ENCODE peak calls at places on chromosome 18, in eight cellular contexts. One of them, this sample, is unnamed.

GRCh38 chr18:50961974-50962373 is 5.9 kb upstream of the ELAC1 start:
- DNase-seq in mammary epithelial cell: no peak
- DNase-seq in GM23248: peak; percentile 25
- DNase-seq in heart left ventricle: no peak
- DNase-seq in breast epithelium: no peak
- DNase-seq in Peyer's patch: no peak
- DNase-seq in adrenal gland: no peak
- DNase-seq in ascending aorta: no peak
- DNase-seq in this sample: no peak

GRCh38 chr18:6239716-6240115 is 175.0 kb downstream of the L3MBTL4 start:
- DNase-seq in heart left ventricle: no peak
- DNase-seq in mammary epithelial cell: no peak
- DNase-seq in ascending aorta: no peak
- DNase-seq in GM23248: no peak
- DNase-seq in breast epithelium: no peak
- DNase-seq in adrenal gland: no peak
- DNase-seq in Peyer's patch: no peak
- DNase-seq in this sample: no peak

GRCh38 chr18:159933-160332 is 1.6 kb downstream of the USP14 start:
- DNase-seq in mammary epithelial cell: no peak
- DNase-seq in GM23248: no peak
- DNase-seq in Peyer's patch: no peak
- DNase-seq in heart left ventricle: no peak
- DNase-seq in ascending aorta: no peak
- DNase-seq in adrenal gland: no peak
- DNase-seq in breast epithelium: no peak
- DNase-seq in this sample: no peak

GRCh38 chr18:43276471-43276870 is 819 bp downstream of the SYT4 start:
- DNase-seq in GM23248: no peak
- DNase-seq in heart left ventricle: no peak
- DNase-seq in adrenal gland: no peak
- DNase-seq in breast epithelium: no peak
- DNase-seq in mammary epithelial cell: no peak
- DNase-seq in Peyer's patch: no peak
- DNase-seq in ascending aorta: no peak
- DNase-seq in this sample: no peak

GRCh38 chr18:66999003-66999402 is 395.1 kb upstream of the CDH19 start:
- DNase-seq in Peyer's patch: no peak
- DNase-seq in breast epithelium: no peak
- DNase-seq in mammary epithelial cell: no peak
- DNase-seq in GM23248: no peak
- DNase-seq in ascending aorta: no peak
- DNase-seq in adrenal gland: no peak
- DNase-seq in heart left ventricle: no peak
- DNase-seq in this sample: no peak

GRCh38 chr18:59228361-59228760 is 8.4 kb downstream of the GRP start:
- DNase-seq in breast epithelium: no peak
- DNase-seq in ascending aorta: no peak
- DNase-seq in Peyer's patch: no peak
- DNase-seq in adrenal gland: no peak
- DNase-seq in heart left ventricle: no peak
- DNase-seq in GM23248: peak; percentile 75
- DNase-seq in mammary epithelial cell: peak; percentile 30
- DNase-seq in this sample: no peak

GRCh38 chr18:35949903-35950627 is 22.4 kb upstream of the RMP24 start:
- DNase-seq in ascending aorta: peak; percentile 72
- DNase-seq in breast epithelium: peak; percentile 59
- DNase-seq in GM23248: peak; percentile 67
- DNase-seq in adrenal gland: peak; percentile 55
- DNase-seq in mammary epithelial cell: peak; percentile 61
- DNase-seq in Peyer's patch: peak; percentile 83
- DNase-seq in heart left ventricle: peak; percentile 59
- DNase-seq in this sample: peak; percentile 53

GRCh38 chr18:3380384-3380961 is 69.5 kb upstream of the TGIF1 start:
- DNase-seq in mammary epithelial cell: peak; percentile 82
- DNase-seq in ascending aorta: peak; percentile 63
- DNase-seq in Peyer's patch: no peak
- DNase-seq in heart left ventricle: no peak
- DNase-seq in breast epithelium: no peak
- DNase-seq in adrenal gland: no peak
- DNase-seq in GM23248: peak; percentile 58
- DNase-seq in this sample: no peak

GRCh38 chr18:48781041-48781989 is 169.4 kb downstream of the SMAD7 start:
- DNase-seq in adrenal gland: peak; percentile 82
- DNase-seq in ascending aorta: peak; percentile 96
- DNase-seq in breast epithelium: no peak
- DNase-seq in mammary epithelial cell: no peak
- DNase-seq in Peyer's patch: peak; percentile 75
- DNase-seq in heart left ventricle: peak; percentile 95
- DNase-seq in GM23248: peak; percentile 83
- DNase-seq in this sample: peak; percentile 51

GRCh38 chr18:52747869-52748268 is 407.9 kb downstream of the DCC start:
- DNase-seq in heart left ventricle: no peak
- DNase-seq in ascending aorta: no peak
- DNase-seq in breast epithelium: no peak
- DNase-seq in mammary epithelial cell: no peak
- DNase-seq in GM23248: no peak
- DNase-seq in Peyer's patch: no peak
- DNase-seq in adrenal gland: no peak
- DNase-seq in this sample: no peak

GRCh38 chr18:55515946-55516710 is 71.9 kb downstream of the TCF4 start:
- DNase-seq in adrenal gland: no peak
- DNase-seq in GM23248: peak; percentile 63
- DNase-seq in heart left ventricle: no peak
- DNase-seq in Peyer's patch: no peak
- DNase-seq in breast epithelium: no peak
- DNase-seq in ascending aorta: no peak
- DNase-seq in mammary epithelial cell: no peak
- DNase-seq in this sample: no peak

DNA sequence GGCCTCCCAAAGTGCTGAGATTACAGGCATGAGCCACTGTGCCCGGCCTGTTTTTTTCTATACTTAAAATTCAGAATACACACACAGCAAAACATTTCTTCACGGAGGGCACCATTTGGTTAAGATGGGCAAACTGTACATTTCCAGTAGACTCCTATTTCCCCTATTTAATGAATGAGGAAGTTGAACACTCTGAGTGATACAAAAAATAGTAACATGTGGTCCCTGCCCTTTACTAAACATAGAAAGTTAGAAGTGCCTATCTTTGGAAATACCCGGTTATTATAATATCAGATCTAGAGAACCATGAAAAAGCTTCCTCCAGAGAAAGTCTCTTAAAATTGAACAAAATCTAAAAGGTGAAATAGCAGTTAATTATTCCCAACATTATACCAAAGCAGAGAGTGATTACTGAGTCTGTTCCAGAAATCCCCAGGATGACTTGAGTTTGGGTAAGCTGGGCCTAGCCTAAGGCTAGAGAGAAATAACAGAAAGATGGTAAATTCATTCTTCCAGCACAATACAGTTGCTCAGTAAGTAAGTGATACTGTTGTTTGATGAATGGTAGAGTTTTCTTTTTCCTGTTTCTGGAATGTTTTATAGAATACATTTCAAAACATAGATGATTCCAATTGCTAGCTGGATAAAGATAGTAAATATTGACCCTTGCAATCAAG is 23.3 kb upstream of the RMC1 start:
- DNase-seq in adrenal gland: no peak
- DNase-seq in Peyer's patch: no peak
- DNase-seq in ascending aorta: no peak
- DNase-seq in GM23248: no peak
- DNase-seq in mammary epithelial cell: no peak
- DNase-seq in breast epithelium: no peak
- DNase-seq in heart left ventricle: no peak
- DNase-seq in this sample: no peak
- H3K36me3 ChIP-seq in adrenal gland: no peaks in the 10 kb centered on the region
- H3K36me3 ChIP-seq in Peyer's patch: peaks cover 2% of the 10 kb centered on the region
- H3K36me3 ChIP-seq in ascending aorta: peaks cover 70% of the 10 kb centered on the region
- H3K36me3 ChIP-seq in GM23248: peaks cover 78% of the 10 kb centered on the region
- H3K36me3 ChIP-seq in mammary epithelial cell: peaks cover 48% of the 10 kb centered on the region
- H3K36me3 ChIP-seq in breast epithelium: peaks cover 4% of the 10 kb centered on the region
- H3K36me3 ChIP-seq in heart left ventricle: no peaks in the 10 kb centered on the region
- H3K36me3 ChIP-seq in this sample: peaks cover 39% of the 10 kb centered on the region

GRCh38 chr18:24534271-24534670 is 73.8 kb downstream of the HRH4 start:
- DNase-seq in Peyer's patch: no peak
- DNase-seq in ascending aorta: no peak
- DNase-seq in heart left ventricle: no peak
- DNase-seq in mammary epithelial cell: no peak
- DNase-seq in breast epithelium: no peak
- DNase-seq in adrenal gland: no peak
- DNase-seq in GM23248: no peak
- DNase-seq in this sample: no peak
- H3K27me3 ChIP-seq in Peyer's patch: no peaks in the 10 kb centered on the region
- H3K27me3 ChIP-seq in ascending aorta: no peaks in the 10 kb centered on the region
- H3K27me3 ChIP-seq in heart left ventricle: no peaks in the 10 kb centered on the region
- H3K27me3 ChIP-seq in mammary epithelial cell: no peaks in the 10 kb centered on the region
- H3K27me3 ChIP-seq in breast epithelium: no peaks in the 10 kb centered on the region
- H3K27me3 ChIP-seq in adrenal gland: peaks cover 9% of the 10 kb centered on the region
- H3K27me3 ChIP-seq in GM23248: no peaks in the 10 kb centered on the region
- H3K27me3 ChIP-seq in this sample: no peaks in the 10 kb centered on the region

GRCh38 chr18:37449618-37450017 is 116.0 kb downstream of the CELF4 start:
- DNase-seq in GM23248: no peak
- DNase-seq in heart left ventricle: no peak
- DNase-seq in ascending aorta: no peak
- DNase-seq in mammary epithelial cell: no peak
- DNase-seq in breast epithelium: no peak
- DNase-seq in adrenal gland: no peak
- DNase-seq in Peyer's patch: no peak
- DNase-seq in this sample: no peak
- H3K4me1 ChIP-seq in GM23248: no peaks in the 10 kb centered on the region
- H3K4me1 ChIP-seq in heart left ventricle: no peaks in the 10 kb centered on the region
- H3K4me1 ChIP-seq in ascending aorta: no peaks in the 10 kb centered on the region
- H3K4me1 ChIP-seq in mammary epithelial cell: no peaks in the 10 kb centered on the region
- H3K4me1 ChIP-seq in breast epithelium: peaks cover 2% of the 10 kb centered on the region
- H3K4me1 ChIP-seq in adrenal gland: no peaks in the 10 kb centered on the region
- H3K4me1 ChIP-seq in Peyer's patch: no peaks in the 10 kb centered on the region
- H3K4me1 ChIP-seq in this sample: no peaks in the 10 kb centered on the region

DNA sequence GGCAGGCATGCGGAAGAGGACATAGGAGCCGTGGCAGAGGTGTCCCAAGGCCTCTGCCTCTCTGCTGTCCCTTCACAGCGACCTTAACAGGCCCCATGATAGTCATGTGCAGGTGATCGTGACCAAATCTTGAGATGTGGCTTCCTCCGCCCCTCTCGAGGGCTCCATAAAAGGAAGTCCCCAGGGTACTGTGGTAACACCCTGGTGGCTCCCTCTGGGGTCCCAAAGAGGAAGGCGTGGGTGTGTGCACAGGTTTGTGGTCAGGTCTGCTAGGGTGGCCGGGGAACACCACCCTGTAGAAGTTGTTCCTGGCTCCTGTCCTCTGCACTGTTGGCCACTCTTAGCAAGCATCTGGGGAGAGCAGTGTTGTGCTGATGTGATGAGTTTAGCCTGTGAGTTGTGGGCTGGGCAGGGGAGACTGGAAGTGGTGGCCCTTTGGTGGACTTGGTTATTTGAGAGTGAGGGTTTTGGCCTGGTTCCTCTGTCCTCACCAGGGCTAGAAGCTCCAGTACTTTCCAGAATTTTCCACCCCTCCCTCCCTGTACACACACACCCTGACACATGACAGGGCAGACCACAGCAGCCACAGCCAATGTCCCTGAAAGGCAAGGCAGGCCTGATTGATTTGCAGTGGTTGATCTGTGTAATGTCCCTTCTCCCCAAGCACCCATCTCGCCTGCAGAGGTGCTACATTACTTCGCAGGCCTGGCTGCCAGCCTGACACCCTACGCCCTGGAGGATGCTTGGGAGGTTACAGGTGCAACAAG is 68.9 kb upstream of the BOD1L2 start:
- DNase-seq in breast epithelium: no peak
- DNase-seq in ascending aorta: no peak
- DNase-seq in GM23248: no peak
- DNase-seq in adrenal gland: no peak
- DNase-seq in heart left ventricle: no peak
- DNase-seq in Peyer's patch: peak; percentile 54
- DNase-seq in mammary epithelial cell: no peak
- DNase-seq in this sample: no peak
- H3K36me3 ChIP-seq in breast epithelium: no peaks in the 10 kb centered on the region
- H3K36me3 ChIP-seq in ascending aorta: no peaks in the 10 kb centered on the region
- H3K36me3 ChIP-seq in GM23248: no peaks in the 10 kb centered on the region
- H3K36me3 ChIP-seq in adrenal gland: no peaks in the 10 kb centered on the region
- H3K36me3 ChIP-seq in heart left ventricle: no peaks in the 10 kb centered on the region
- H3K36me3 ChIP-seq in Peyer's patch: no peaks in the 10 kb centered on the region
- H3K36me3 ChIP-seq in mammary epithelial cell: no peaks in the 10 kb centered on the region
- H3K36me3 ChIP-seq in this sample: no peaks in the 10 kb centered on the region

GRCh38 chr18:77103181-77103875 is 29.3 kb downstream of the MBP start:
- DNase-seq in breast epithelium: no peak
- DNase-seq in mammary epithelial cell: no peak
- DNase-seq in heart left ventricle: no peak
- DNase-seq in GM23248: peak; percentile 63
- DNase-seq in Peyer's patch: no peak
- DNase-seq in adrenal gland: no peak
- DNase-seq in ascending aorta: no peak
- DNase-seq in this sample: no peak
- H3K27me3 ChIP-seq in breast epithelium: no peaks in the 10 kb centered on the region
- H3K27me3 ChIP-seq in mammary epithelial cell: no peaks in the 10 kb centered on the region
- H3K27me3 ChIP-seq in heart left ventricle: no peaks in the 10 kb centered on the region
- H3K27me3 ChIP-seq in GM23248: no peaks in the 10 kb centered on the region
- H3K27me3 ChIP-seq in Peyer's patch: no peaks in the 10 kb centered on the region
- H3K27me3 ChIP-seq in adrenal gland: no peaks in the 10 kb centered on the region
- H3K27me3 ChIP-seq in ascending aorta: no peaks in the 10 kb centered on the region
- H3K27me3 ChIP-seq in this sample: no peaks in the 10 kb centered on the region

DNA sequence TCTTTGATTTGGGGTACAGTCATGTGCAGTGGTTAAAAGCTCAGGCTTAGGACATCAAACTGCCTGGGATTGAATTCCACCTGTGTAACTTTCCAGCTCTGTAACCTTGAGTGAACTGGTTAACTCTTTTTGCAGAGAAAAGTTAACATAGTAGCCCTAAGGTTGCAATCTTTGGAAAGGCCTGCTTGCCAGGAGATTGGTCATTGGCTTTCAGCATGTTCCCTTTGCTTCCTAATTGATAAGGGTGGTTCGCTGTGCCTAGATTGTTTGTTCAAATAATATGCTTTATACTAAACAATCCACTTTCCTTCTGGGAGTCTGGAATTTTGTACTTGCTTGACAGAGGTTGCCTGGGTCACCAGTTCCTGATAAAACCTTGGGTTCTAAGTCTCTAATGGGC is 86.8 kb downstream of the PIK3C3 start:
- DNase-seq in Peyer's patch: no peak
- DNase-seq in ascending aorta: no peak
- DNase-seq in mammary epithelial cell: no peak
- DNase-seq in adrenal gland: no peak
- DNase-seq in heart left ventricle: no peak
- DNase-seq in GM23248: no peak
- DNase-seq in breast epithelium: no peak
- DNase-seq in this sample: no peak
- H3K4me1 ChIP-seq in Peyer's patch: no peaks in the 10 kb centered on the region
- H3K4me1 ChIP-seq in ascending aorta: no peaks in the 10 kb centered on the region
- H3K4me1 ChIP-seq in mammary epithelial cell: peaks cover 4% of the 10 kb centered on the region
- H3K4me1 ChIP-seq in adrenal gland: no peaks in the 10 kb centered on the region
- H3K4me1 ChIP-seq in heart left ventricle: no peaks in the 10 kb centered on the region
- H3K4me1 ChIP-seq in GM23248: peaks cover 37% of the 10 kb centered on the region
- H3K4me1 ChIP-seq in breast epithelium: no peaks in the 10 kb centered on the region
- H3K4me1 ChIP-seq in this sample: peaks cover 8% of the 10 kb centered on the region

This sample was measured in pancreas.